ENCODE peak calls at places on chromosome 2, in ten cellular contexts. P is CD4-positive, alpha-beta memory T cell; Y is neural progenitor cell; E is tibial artery; A is K562; G is neuronal stem cell; T is uterus; V is CD4-positive, CD25-positive, alpha-beta regulatory T cell; F is left lung; J is naive thymus-derived CD4-positive, alpha-beta T cell. L is an unnamed sample. For H3K4me1, the result is how much of the 10 kb centered on the place peaks cover.

GRCh38 chr2:9406529-9407362 is 16.6 kb downstream of the ITGB1BP1 start:
- DNase-seq in T (no peak), J (no peak), G (no peak), V (no peak), F (no peak), P (no peak), A (no peak), E (no peak), Y (no peak), L (no peak)

GRCh38 chr2:118386636-118387302 is 298.5 kb downstream of the INSIG2 start:
- DNase-seq in T (no peak), Y (no peak), E (no peak), J (no peak), F (no peak), V (no peak), G (no peak), P (no peak), A (no peak), L (no peak)

GRCh38 chr2:189512879-189513278 is 67.7 kb downstream of the SLC40A1 start:
- DNase-seq in A (no peak), E (no peak), J (no peak), G (no peak), P (no peak), V (no peak), Y (no peak), T (peak), F (no peak), L (no peak)

GRCh38 chr2:160561551-160562280 is 68.1 kb upstream of the RBMS1 start:
- DNase-seq in G (no peak), J (no peak), V (no peak), F (no peak), A (no peak), P (no peak), Y (no peak), E (no peak), T (no peak), L (no peak)

GRCh38 chr2:122451040-122451439 is 695.6 kb downstream of the TSN start:
- DNase-seq in E (no peak), G (no peak), P (no peak), T (no peak), A (peak), V (peak), J (no peak), F (no peak), Y (peak), L (no peak)

GRCh38 chr2:747774-748351 is 70.7 kb upstream of the TMEM18 start:
- DNase-seq in E (no peak), Y (no peak), V (no peak), F (no peak), P (no peak), T (no peak), A (no peak), G (no peak), J (no peak), L (no peak)

GRCh38 chr2:146246734-146247523 is 1597.9 kb upstream of the ACVR2A start:
- DNase-seq in P (no peak), F (no peak), T (no peak), J (no peak), G (no peak), E (no peak), V (no peak), Y (no peak), A (no peak), L (no peak)

GRCh38 chr2:211837706-211838105 is 700.9 kb downstream of the ERBB4 start:
- DNase-seq in G (no peak), F (no peak), V (no peak), Y (no peak), P (no peak), T (no peak), A (no peak), J (no peak), E (no peak), L (no peak)

GRCh38 chr2:111897924-111898702 is at the start of gene MERTK:
- DNase-seq in F (peak), P (peak), G (peak), Y (peak), A (peak), T (peak), J (peak), V (peak), E (peak), L (peak)

GRCh38 chr2:75556679-75557366 is 3.9 kb downstream of the EVA1A start:
- DNase-seq in F (no peak), E (no peak), G (no peak), A (no peak), J (no peak), P (no peak), V (no peak), T (no peak), Y (no peak), L (no peak)

GRCh38 chr2:230170532-230170931 is 49.3 kb downstream of the SP110 start:
- DNase-seq in G (no peak), V (no peak), E (no peak), F (no peak), Y (no peak), T (no peak), A (no peak), J (no peak), P (peak), L (no peak)

GRCh38 chr2:66432801-66433694 is 1.9 kb upstream of the MEIS1 start:
- DNase-seq in F (peak), A (peak), E (peak), Y (peak), T (peak), J (no peak), P (no peak), G (peak), V (no peak), L (peak)

GRCh38 chr2:44392338-44392943 is 30.7 kb downstream of the CAMKMT start:
- DNase-seq in P (peak), T (no peak), G (peak), E (peak), F (no peak), Y (peak), A (peak), J (no peak), V (peak), L (no peak)

GRCh38 chr2:160490760-160491367 is 2.7 kb downstream of the RBMS1 start:
- DNase-seq in P (no peak), J (no peak), Y (no peak), F (no peak), T (no peak), G (no peak), V (no peak), A (no peak), E (no peak), L (no peak)

GRCh38 chr2:238290079-238290478 is 1.7 kb upstream of the PER2 start:
- DNase-seq in F (peak), J (no peak), A (peak), E (peak), T (no peak), Y (peak), V (peak), G (no peak), P (peak), L (no peak)

GRCh38 chr2:27946530-27946929 is 56.0 kb downstream of the BABAM2 start:
- DNase-seq in P (no peak), G (no peak), J (no peak), T (no peak), F (no peak), A (no peak), V (no peak), E (no peak), Y (no peak), L (no peak)

GRCh38 chr2:73260338-73260984 is 23.8 kb downstream of the FBXO41 start:
- DNase-seq in T (no peak), A (peak), G (no peak), F (peak), Y (peak), P (no peak), E (no peak), V (no peak), J (no peak), L (no peak)

GRCh38 chr2:209970711-209971110 is 31.7 kb upstream of the RPE start:
- DNase-seq in P (no peak), V (no peak), J (no peak), E (no peak), Y (no peak), G (no peak), F (no peak), T (no peak), A (no peak), L (no peak)

GRCh38 chr2:60567092-60567491 is 13.6 kb upstream of the BCL11A start:
- DNase-seq in F (no peak), J (no peak), P (no peak), A (no peak), Y (no peak), E (no peak), T (no peak), G (no peak), V (no peak), L (no peak)

GRCh38 chr2:238169708-238170251 is 11.0 kb downstream of the ERFE start:
- DNase-seq in Y (no peak), A (no peak), T (no peak), F (peak), V (no peak), E (peak), P (no peak), G (no peak), J (no peak), L (peak)

GRCh38 chr2:112140413-112140802 is 2.2 kb downstream of the FBLN7 start:
- DNase-seq in E (no peak), J (no peak), A (no peak), T (no peak), F (no peak), P (no peak), Y (no peak), V (no peak), G (no peak), L (no peak)

GRCh38 chr2:55839182-55839819 is 84.3 kb downstream of the EFEMP1 start:
- DNase-seq in A (no peak), E (no peak), F (no peak), P (no peak), T (no peak), V (no peak), Y (peak), J (no peak), G (no peak), L (no peak)

GRCh38 chr2:151337643-151338042 is 19.7 kb upstream of the TNFAIP6 start:
- DNase-seq in V (no peak), E (no peak), Y (no peak), P (no peak), F (no peak), G (no peak), T (no peak), A (no peak), J (no peak), L (no peak)

GRCh38 chr2:218734190-218734975 is 23.7 kb downstream of the TTLL4 start:
- DNase-seq in F (no peak), G (no peak), E (no peak), V (no peak), P (no peak), J (no peak), A (no peak), T (no peak), Y (no peak), L (no peak)

GRCh38 chr2:121868652-121869051 is 113.2 kb downstream of the TSN start:
- DNase-seq in E (no peak), V (no peak), J (no peak), G (no peak), F (no peak), T (no peak), Y (no peak), P (no peak), A (no peak), L (no peak)

GRCh38 chr2:119888673-119889072 is 124.2 kb upstream of the EPB41L5 start:
- DNase-seq in J (no peak), F (no peak), T (no peak), E (no peak), A (no peak), P (no peak), V (no peak), G (no peak), Y (no peak), L (no peak)

GRCh38 chr2:181776336-181776735 is 96.0 kb upstream of the NEUROD1 start:
- DNase-seq in J (no peak), P (no peak), T (no peak), A (no peak), Y (no peak), G (no peak), V (no peak), F (no peak), E (no peak), L (no peak)

DNA sequence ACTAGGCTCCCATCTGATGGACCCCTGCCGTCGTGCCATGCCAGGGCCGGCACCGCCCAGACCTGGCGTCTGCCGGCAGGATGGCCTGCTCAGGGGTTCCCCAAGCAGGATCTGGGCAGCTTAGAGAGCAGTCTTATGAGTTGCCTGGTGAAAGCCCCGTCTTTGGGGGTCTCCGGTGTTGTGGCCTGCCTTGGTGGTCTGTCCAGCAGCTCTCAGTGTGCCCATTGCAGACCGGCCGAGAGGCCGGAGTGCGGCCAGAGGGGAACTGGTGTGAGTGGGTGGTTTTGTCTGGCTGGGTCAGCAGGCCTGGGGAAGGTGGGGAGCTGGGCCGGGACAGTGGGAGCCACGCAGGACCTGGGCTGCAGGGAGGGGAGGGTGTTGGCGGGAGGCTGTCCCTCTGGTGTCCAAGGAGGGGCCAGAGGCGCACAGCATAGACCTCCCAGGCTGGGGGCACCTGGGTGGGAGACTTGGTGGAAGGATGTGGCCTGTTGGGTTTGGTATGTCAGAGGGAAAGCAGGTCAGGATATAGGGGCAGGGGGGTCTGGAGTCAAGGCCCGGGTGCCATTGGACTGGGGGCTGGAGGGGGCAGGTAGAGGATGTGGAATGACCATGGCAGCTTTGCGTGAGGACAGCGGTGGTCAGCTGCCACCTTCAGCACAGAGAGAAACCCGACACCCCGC is 16.5 kb downstream of the GPC1 start:
- DNase-seq in V (no peak), A (no peak), E (no peak), T (no peak), Y (peak), F (no peak), G (no peak), P (no peak), J (no peak), L (no peak)
- H3K4me1 ChIP-seq in V (under half), A (under half), E (under half), T (under half), Y (half or more), F (under half), G (under half), P (under half), J (under half), L (under half)

GRCh38 chr2:58899692-58900091 is 658.6 kb upstream of the FANCL start:
- DNase-seq in F (no peak), P (no peak), G (no peak), J (no peak), V (no peak), E (no peak), A (no peak), Y (no peak), T (no peak), L (no peak)
- H3K4me1 ChIP-seq in F (under half), P (under half), G (under half), J (under half), V (under half), E (under half), A (under half), Y (under half), T (under half), L (under half)

DNA sequence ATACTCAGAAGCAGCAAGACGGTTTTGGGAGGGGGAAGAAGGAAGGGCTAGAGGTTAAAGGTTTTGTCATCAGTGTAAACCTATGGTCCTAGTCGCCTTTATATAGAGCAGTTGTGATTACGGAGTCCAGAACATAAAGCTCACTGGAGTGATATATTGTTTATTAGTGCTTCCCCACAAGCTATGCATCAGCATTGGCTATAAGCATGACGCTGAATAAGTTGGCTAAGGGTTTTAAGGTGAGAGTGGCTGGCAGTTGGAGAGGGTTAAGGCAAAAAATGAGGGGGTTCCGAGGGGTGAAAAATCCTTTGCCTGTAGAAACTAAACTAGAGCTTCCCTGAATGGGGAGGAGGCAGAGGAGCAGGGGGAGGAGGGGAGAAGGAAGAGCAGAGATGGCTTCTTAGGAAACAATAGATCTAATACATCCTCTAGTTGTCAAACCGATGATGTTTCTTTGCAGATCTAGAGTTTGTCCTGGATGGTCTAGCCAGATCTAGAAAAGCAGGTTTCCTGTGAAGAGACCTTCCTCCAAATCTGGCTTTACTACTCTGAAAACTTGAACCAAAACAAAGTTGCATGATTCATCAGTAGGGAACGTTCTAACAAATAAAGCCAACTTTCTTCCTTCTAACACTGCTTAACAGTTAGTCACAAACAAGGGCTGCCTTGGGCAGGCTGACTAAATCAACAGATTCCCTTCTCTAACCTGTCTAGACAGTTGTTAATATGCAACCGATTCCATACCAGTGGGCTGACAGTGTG is 2.5 kb downstream of the KLF7 start:
- DNase-seq in J (no peak), P (no peak), T (peak), V (peak), F (no peak), G (no peak), E (peak), A (no peak), Y (no peak), L (peak)
- H3K4me1 ChIP-seq in J (under half), P (under half), T (under half), V (under half), F (half or more), G (under half), E (under half), A (under half), Y (under half), L (under half)

GRCh38 chr2:158893057-158893456 is 75.4 kb upstream of the TANC1 start:
- DNase-seq in A (no peak), P (no peak), V (no peak), G (no peak), J (no peak), E (no peak), T (no peak), F (no peak), Y (no peak), L (no peak)
- H3K4me1 ChIP-seq in A (under half), P (under half), V (under half), G (under half), J (under half), E (under half), T (under half), F (under half), Y (under half), L (under half)

DNA sequence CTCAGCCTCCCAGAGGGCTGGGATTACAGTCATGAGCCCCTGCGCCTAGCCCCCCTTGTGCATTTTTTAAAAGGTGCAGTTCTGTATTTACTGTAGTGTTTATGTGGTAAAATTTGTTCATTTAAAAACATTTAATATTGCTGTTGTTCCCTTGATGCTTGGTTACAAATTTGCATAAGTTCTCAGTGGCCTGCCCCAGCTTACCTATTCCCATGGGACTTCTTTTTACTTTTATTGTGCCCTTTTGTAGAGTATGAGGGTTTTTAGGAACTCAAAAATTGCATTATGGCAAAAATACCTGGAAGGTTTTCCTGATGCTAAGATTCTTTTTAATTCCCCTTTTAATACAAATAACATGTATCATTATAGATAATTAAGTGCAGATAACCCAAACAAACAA is 63.0 kb downstream of the DGKD start:
- DNase-seq in E (no peak), F (no peak), J (no peak), V (no peak), Y (no peak), P (no peak), A (no peak), G (no peak), T (no peak), L (no peak)
- H3K4me1 ChIP-seq in E (half or more), F (half or more), J (half or more), V (half or more), Y (under half), P (half or more), A (under half), G (under half), T (under half), L (under half)

GRCh38 chr2:128625966-128626757 is 307.5 kb upstream of the HS6ST1 start:
- DNase-seq in T (no peak), E (no peak), F (peak), J (no peak), P (no peak), G (no peak), V (no peak), A (no peak), Y (peak), L (no peak)
- H3K4me1 ChIP-seq in T (under half), E (under half), F (under half), J (under half), P (under half), G (under half), V (under half), A (under half), Y (under half), L (under half)